ENCODE peak calls at places on chromosomes 6 and 20, in four cellular contexts. S is stimulated activated CD4-positive, alpha-beta T cell treated with anti-CD3 and anti-CD28 coated beads, Interleukin-2, amount 100 ng/mL, for 48 hours; M is left lung; J is D341Med. F is an unnamed sample.

GRCh38 chr6:167428664-167429063 is 103.8 kb downstream of the TTLL2 start:
- DNase-seq in S (no peak), J (no peak), M (no peak), F (no peak)

GRCh38 chr6:27617700-27618689 is 145.1 kb upstream of the ZNF184 start:
- DNase-seq in J (peak), M (no peak), S (no peak), F (peak)

GRCh38 chr20:62598761-62599194 is 43.5 kb upstream of the SLCO4A1 start:
- DNase-seq in J (no peak), S (no peak), M (peak), F (no peak)

GRCh38 chr6:54286141-54286540 is 22.1 kb upstream of the TINAG start:
- DNase-seq in M (no peak), J (no peak), S (no peak), F (no peak)

GRCh38 chr20:19022791-19023448 is 189.5 kb upstream of the SLC24A3 start:
- DNase-seq in J (no peak), M (no peak), S (no peak), F (no peak)

GRCh38 chr6:148818939-148819575 is 72.2 kb downstream of the UST start:
- DNase-seq in M (no peak), S (no peak), J (no peak), F (peak)

GRCh38 chr6:148538251-148539190 is 195.9 kb downstream of the SASH1 start:
- DNase-seq in M (no peak), J (no peak), S (no peak), F (no peak)

GRCh38 chr6:53593001-53593488 is 48.1 kb upstream of the GCLC start:
- DNase-seq in S (no peak), J (no peak), M (no peak), F (no peak)

GRCh38 chr20:61925555-61926252 is 140.0 kb downstream of the TAF4 start:
- DNase-seq in J (no peak), M (peak), S (no peak), F (no peak)

GRCh38 chr6:64874776-64875175 is 832.2 kb downstream of the EYS start:
- DNase-seq in S (no peak), J (no peak), M (no peak), F (no peak)

GRCh38 chr6:129641344-129641743 is 68.6 kb downstream of the ARHGAP18 start:
- DNase-seq in M (no peak), S (no peak), J (no peak), F (no peak)

GRCh38 chr6:95249176-95249575 is 328.2 kb upstream of the MANEA start:
- DNase-seq in S (no peak), M (no peak), J (no peak), F (no peak)

GRCh38 chr6:167683028-167683862 is 143.5 kb upstream of the AFDN start:
- DNase-seq in S (no peak), M (no peak), J (no peak), F (peak)

GRCh38 chr6:34714663-34715062 is 18.1 kb upstream of the ILRUN start:
- DNase-seq in S (no peak), J (no peak), M (no peak), F (no peak)

GRCh38 chr6:167795321-167795811 is 31.3 kb upstream of the AFDN start:
- DNase-seq in J (no peak), S (no peak), M (peak), F (peak)

GRCh38 chr6:158557927-158558326 is 2.0 kb upstream of the TMEM181 start:
- DNase-seq in M (peak), S (no peak), J (no peak), F (no peak)

GRCh38 chr6:51855310-51856082 is 231.9 kb downstream of the PKHD1 start:
- DNase-seq in S (peak), M (no peak), J (peak), F (peak)

GRCh38 chr6:34974249-34974642 is 85.2 kb downstream of the ANKS1A start:
- DNase-seq in M (no peak), S (no peak), J (no peak), F (no peak)

F was measured in retina.